ENCODE peak calls at places on chromosomes 2 and 18, in five cellular contexts. S is thyroid gland; O is fibroblast of lung; X is A549; C is CD8-positive, alpha-beta T cell. P is an unnamed sample.

GRCh38 chr2:184481862-184482261 is 116.5 kb upstream of the ZNF804A start:
- DNase-seq in X (no peak), O (no peak), C (no peak), S (no peak), P (no peak)

GRCh38 chr2:26740890-26741302 is 23.2 kb upstream of the SLC35F6 start:
- DNase-seq in S (no peak), X (peak; percentile 55), O (no peak), C (peak; percentile 13), P (no peak)

GRCh38 chr2:193743089-193743488 is 1548.4 kb upstream of the TMEFF2 start:
- DNase-seq in S (no peak), O (no peak), C (no peak), X (no peak), P (no peak)

GRCh38 chr18:76456823-76457222 is 38.2 kb downstream of the ZNF516 start:
- DNase-seq in X (no peak), C (no peak), S (no peak), O (peak; percentile 63), P (no peak)

GRCh38 chr2:39632871-39633270 is 32.8 kb upstream of the TMEM178A start:
- DNase-seq in X (no peak), S (peak; percentile 56), O (peak; percentile 98), C (no peak), P (no peak)

GRCh38 chr2:196586511-196586991 is 53.0 kb upstream of the CCDC150 start:
- DNase-seq in C (no peak), X (peak; percentile 53), S (no peak), O (peak; percentile 88), P (no peak)

GRCh38 chr2:226334981-226335720 is 464.5 kb downstream of the IRS1 start:
- DNase-seq in O (peak; percentile 38), X (peak; percentile 16), S (no peak), C (no peak), P (no peak)

GRCh38 chr2:211737282-211737681 is 801.3 kb downstream of the ERBB4 start:
- DNase-seq in S (no peak), X (no peak), C (no peak), O (peak; percentile 58), P (no peak)

GRCh38 chr18:58635891-58636290 is 7.0 kb upstream of the ALPK2 start:
- DNase-seq in X (peak; percentile 49), C (no peak), S (no peak), O (peak; percentile 88), P (no peak)

GRCh38 chr18:63025251-63025710 is 294.3 kb downstream of the BCL2 start:
- DNase-seq in S (peak; percentile 51), O (no peak), C (no peak), X (peak; percentile 5), P (no peak)

GRCh38 chr2:173271825-173272224 is 82.8 kb upstream of the CDCA7 start:
- DNase-seq in S (no peak), C (no peak), O (no peak), X (peak; percentile 13), P (no peak)

GRCh38 chr18:1092228-1092627 is 187.6 kb downstream of the ADCYAP1 start:
- DNase-seq in O (peak; percentile 6), S (no peak), X (no peak), C (no peak), P (no peak)

GRCh38 chr2:10507106-10507505 is 59.0 kb upstream of the ODC1 start:
- DNase-seq in X (no peak), C (no peak), S (no peak), O (no peak), P (no peak)

GRCh38 chr2:137380610-137381009 is 583.7 kb upstream of the HNMT start:
- DNase-seq in O (peak; percentile 37), C (no peak), S (no peak), X (no peak), P (no peak)

GRCh38 chr2:227497158-227497557 is 25.2 kb downstream of the AGFG1 start:
- DNase-seq in S (no peak), X (no peak), C (no peak), O (no peak), P (no peak)

GRCh38 chr2:215693269-215693998 is 257.6 kb upstream of the FN1 start:
- DNase-seq in O (peak; percentile 95), C (no peak), S (peak; percentile 8), X (peak; percentile 45), P (no peak)

GRCh38 chr2:231364961-231365810 is 30.3 kb upstream of the B3GNT7 start:
- DNase-seq in C (no peak), X (peak; percentile 89), S (peak; percentile 14), O (peak; percentile 63), P (no peak)

GRCh38 chr2:231689509-231689893 is 18.8 kb upstream of the PTMA start:
- DNase-seq in C (no peak), O (no peak), X (no peak), S (no peak), P (no peak)

GRCh38 chr18:79949571-79950439 is 1.6 kb downstream of the SLC66A2 start:
- DNase-seq in C (no peak), X (no peak), S (no peak), O (no peak), P (no peak)

GRCh38 chr2:197455428-197455827 is 2.1 kb downstream of the COQ10B start:
- DNase-seq in S (no peak), X (no peak), C (no peak), O (no peak), P (no peak)

GRCh38 chr2:47510745-47511144 is 107.8 kb downstream of the MSH2 start:
- DNase-seq in O (no peak), X (peak; percentile 38), C (no peak), S (no peak), P (no peak)

GRCh38 chr2:31065356-31065755 is 72.9 kb downstream of the GALNT14 start:
- DNase-seq in C (no peak), S (no peak), X (no peak), O (no peak), P (no peak)

GRCh38 chr18:76803814-76804213 is 18.5 kb upstream of the ZNF236 start:
- DNase-seq in C (peak; percentile 56), S (peak; percentile 60), X (peak; percentile 76), O (peak; percentile 40), P (no peak)

GRCh38 chr2:190579058-190579410 is 44.5 kb upstream of the NEMP2 start:
- DNase-seq in X (no peak), S (no peak), C (no peak), O (no peak), P (no peak)

GRCh38 chr18:69725855-69726508 is 221.7 kb downstream of the CD226 start:
- DNase-seq in S (no peak), O (peak; percentile 67), X (no peak), C (no peak), P (no peak)

GRCh38 chr2:12318427-12319057 is 398.2 kb upstream of the TRIB2 start:
- DNase-seq in C (no peak), S (no peak), O (peak; percentile 98), X (no peak), P (no peak)

GRCh38 chr18:74672371-74672770 is 74.7 kb downstream of the ZNF407 start:
- DNase-seq in O (no peak), C (no peak), S (no peak), X (no peak), P (no peak)

GRCh38 chr2:99389371-99389770 is 52.2 kb downstream of the EIF5B start:
- DNase-seq in O (peak; percentile 75), X (no peak), C (no peak), S (no peak), P (no peak)

GRCh38 chr2:99386011-99386410 is 48.8 kb downstream of the EIF5B start:
- DNase-seq in X (no peak), C (no peak), S (no peak), O (peak; percentile 71), P (no peak)

GRCh38 chr2:99389946-99390345 is 52.8 kb downstream of the EIF5B start:
- DNase-seq in O (no peak), X (no peak), S (no peak), C (no peak), P (no peak)

GRCh38 chr2:99388892-99389291 is 51.7 kb downstream of the EIF5B start:
- DNase-seq in O (no peak), X (no peak), C (no peak), S (no peak), P (no peak)
- H3K27ac ChIP-seq in O (no peak overlapping the region), X (no peak overlapping the region), C (no peak overlapping the region), S (no peak overlapping the region), P (no peak overlapping the region)

GRCh38 chr18:23311346-23312103 is 141.6 kb upstream of the RIOK3 start:
- DNase-seq in X (no peak), O (peak; percentile 98), S (peak; percentile 51), C (no peak), P (no peak)
- H3K27ac ChIP-seq in X (no peak overlapping the region), O (no peak overlapping the region), S (peak overlapping the region; percentile 57), C (no peak overlapping the region), P (no peak overlapping the region)

GRCh38 chr2:63872571-63873328 is 31.1 kb downstream of the UGP2 start:
- DNase-seq in S (no peak), O (peak; percentile 58), C (no peak), X (no peak), P (no peak)
- H3K27ac ChIP-seq in S (no peak overlapping the region), O (no peak overlapping the region), C (no peak overlapping the region), X (no peak overlapping the region), P (no peak overlapping the region)

GRCh38 chr2:217121565-217121964 is 261.7 kb upstream of the TNP1 start:
- DNase-seq in S (no peak), C (no peak), X (no peak), O (no peak), P (no peak)

GRCh38 chr2:217125004-217125403 is 265.1 kb upstream of the TNP1 start:
- DNase-seq in X (no peak), O (no peak), S (no peak), C (no peak), P (no peak)

GRCh38 chr2:217120429-217120828 is 260.6 kb upstream of the TNP1 start:
- DNase-seq in C (no peak), O (no peak), X (no peak), S (no peak), P (no peak)

GRCh38 chr2:217127744-217128143 is 267.9 kb upstream of the TNP1 start:
- DNase-seq in C (no peak), S (no peak), O (peak; percentile 51), X (no peak), P (no peak)

GRCh38 chr2:217124050-217124449 is 264.2 kb upstream of the TNP1 start:
- DNase-seq in O (no peak), X (no peak), C (no peak), S (no peak), P (no peak)
- H3K27ac ChIP-seq in O (no peak overlapping the region), X (no peak overlapping the region), C (no peak overlapping the region), S (no peak overlapping the region), P (no peak overlapping the region)

DNA sequence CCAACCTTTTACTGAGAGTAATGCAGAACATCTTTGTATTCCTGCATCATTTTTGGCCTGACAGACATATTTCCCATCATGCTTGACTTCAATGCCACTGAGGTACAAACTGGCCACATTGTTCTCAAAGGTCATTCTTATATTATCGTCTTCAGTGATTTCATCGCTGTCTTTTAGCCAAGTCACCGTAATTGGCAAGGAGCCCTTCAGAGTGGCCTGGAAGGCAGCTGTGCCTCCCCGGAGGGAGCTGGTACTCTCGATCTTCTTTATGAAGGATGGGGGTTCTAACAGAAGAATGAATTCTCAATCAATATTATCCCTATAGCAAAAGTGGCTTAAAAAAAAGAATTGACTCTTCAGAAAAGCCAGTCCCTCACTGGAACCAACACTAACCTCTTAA is 75.9 kb downstream of the TTN start:
- DNase-seq in S (no peak), O (no peak), X (no peak), C (no peak), P (no peak)
- H3K27ac ChIP-seq in S (no peak overlapping the region), O (no peak overlapping the region), X (no peak overlapping the region), C (no peak overlapping the region), P (no peak overlapping the region)